ENCODE peak calls at places on chromosomes 7 and 10, in eight cellular contexts. X, M, Z, Y, W, T, G and O are unnamed samples.
A peak's percentile ranks its signal among the peaks of the same experiment; 100 is the strongest.

GRCh38 chr10:3853547-3853989 is 68.6 kb upstream of the KLF6 start:
- DNase-seq in X (no peak), Y (no peak), Z (no peak), W (no peak), M (no peak), G (no peak), T (no peak), O (no peak)

GRCh38 chr7:24653316-24654085 is 80.2 kb downstream of the PALS2 start:
- DNase-seq in Y (no peak), T (no peak), M (no peak), G (no peak), X (no peak), Z (no peak), W (no peak), O (no peak)

GRCh38 chr10:73244866-73245477 is 2.1 kb downstream of the DNAJC9 start:
- DNase-seq in Y (no peak), W (no peak), Z (no peak), T (no peak), G (no peak), M (no peak), X (no peak), O (no peak)

GRCh38 chr7:51467384-51468017 is 150.9 kb upstream of the COBL start:
- DNase-seq in Y (no peak), X (no peak), W (no peak), T (no peak), G (no peak), M (no peak), Z (no peak), O (peak; percentile 86)

GRCh38 chr10:29424017-29424416 is 135.1 kb downstream of the LYZL1 start:
- DNase-seq in W (no peak), X (no peak), M (no peak), Z (no peak), T (no peak), Y (no peak), G (no peak), O (no peak)

GRCh38 chr7:78939669-78940068 is 513.8 kb downstream of the MAGI2 start:
- DNase-seq in Z (no peak), W (no peak), X (no peak), T (no peak), Y (no peak), M (no peak), G (no peak), O (no peak)

GRCh38 chr7:36565792-36566356 is 158.4 kb downstream of the AOAH start:
- DNase-seq in W (no peak), Z (no peak), Y (no peak), X (no peak), T (no peak), M (no peak), G (no peak), O (no peak)

GRCh38 chr7:121107923-121108498 is 119.5 kb downstream of the CPED1 start:
- DNase-seq in X (no peak), Y (no peak), T (no peak), W (no peak), M (no peak), Z (no peak), G (no peak), O (no peak)

GRCh38 chr7:22647451-22648257 is 79.3 kb upstream of the IL6 start:
- DNase-seq in G (no peak), W (no peak), T (no peak), M (no peak), X (no peak), Y (no peak), Z (no peak), O (no peak)

GRCh38 chr10:89981891-89982290 is 280.5 kb downstream of the KIF20B start:
- DNase-seq in X (no peak), M (no peak), Y (no peak), T (no peak), G (no peak), W (no peak), Z (no peak), O (no peak)

GRCh38 chr10:34351161-34351560 is 463.9 kb downstream of the PARD3 start:
- DNase-seq in M (no peak), G (no peak), Y (no peak), X (no peak), Z (no peak), W (no peak), T (no peak), O (no peak)

GRCh38 chr10:32000937-32001336 is 55.3 kb downstream of the KIF5B start:
- DNase-seq in G (no peak), Z (no peak), Y (no peak), M (no peak), W (no peak), T (no peak), X (no peak), O (no peak)

GRCh38 chr7:45689011-45689796 is 115.0 kb downstream of the ADCY1 start:
- DNase-seq in T (no peak), G (peak; percentile 37), Y (no peak), M (no peak), W (no peak), X (no peak), Z (no peak), O (no peak)

GRCh38 chr10:123997486-123998196 is 95.8 kb downstream of the CHST15 start:
- DNase-seq in M (no peak), T (no peak), Y (no peak), X (no peak), W (peak; percentile 16), Z (no peak), G (peak; percentile 72), O (no peak)

GRCh38 chr7:31906479-31907171 is 163.6 kb downstream of the PDE1C start:
- DNase-seq in G (no peak), W (no peak), M (no peak), Y (no peak), Z (no peak), T (no peak), X (no peak), O (no peak)

GRCh38 chr7:37040330-37040729 is 316.0 kb upstream of the AOAH start:
- DNase-seq in Z (no peak), M (no peak), W (no peak), X (no peak), T (no peak), Y (no peak), G (no peak), O (no peak)

GRCh38 chr7:106767073-106767472 is 98.0 kb upstream of the PIK3CG start:
- DNase-seq in X (no peak), G (no peak), Y (no peak), T (no peak), W (no peak), Z (no peak), M (no peak), O (no peak)

GRCh38 chr10:129909080-129909479 is 55.0 kb downstream of the EBF3 start:
- DNase-seq in G (peak; percentile 32), W (no peak), Z (no peak), M (no peak), Y (no peak), X (no peak), T (no peak), O (no peak)

GRCh38 chr10:26540601-26541000 is 102.5 kb downstream of the APBB1IP start:
- DNase-seq in M (no peak), Y (no peak), G (no peak), W (no peak), Z (no peak), T (no peak), X (no peak), O (no peak)

GRCh38 chr7:111138196-111138569 is 47.3 kb downstream of the LRRN3 start:
- DNase-seq in G (peak; percentile 85), M (peak; percentile 35), W (no peak), Y (peak; percentile 17), X (peak; percentile 9), T (peak; percentile 14), Z (peak; percentile 29), O (peak; percentile 30)